ENCODE peak calls at places on chromosome 12, in ten cellular contexts. G is Caki2; C is stimulated activated CD4-positive, alpha-beta T cell treated with anti-CD3 and anti-CD28 coated beads, Interleukin-4, amount 100 ng/mL, for 4 hours; T is HFF-Myc; N is memory B cell; W is activated naive CD4-positive, alpha-beta T cell; Y is lower leg skin; K is HFFc6; E is cardiac fibroblast; Q is activated CD4-positive, alpha-beta T cell treated with anti-CD3 and anti-CD28 coated beads for 1 hour. F is an unnamed sample.

GRCh38 chr12:93186621-93187020 is 191.1 kb upstream of the NUDT4 start:
- DNase-seq in C (no peak), E (no peak), G (no peak), K (no peak), T (no peak), N (no peak), Y (no peak), Q (no peak), W (no peak), F (no peak)

GRCh38 chr12:131860472-131861260 is 32.5 kb downstream of the MMP17 start:
- DNase-seq in W (no peak), N (no peak), E (peak; percentile 81), G (peak; percentile 96), K (peak; percentile 66), Y (peak; percentile 46), Q (no peak), C (no peak), T (no peak), F (peak; percentile 66)

GRCh38 chr12:66062280-66062605 is 68.3 kb downstream of the LLPH start:
- DNase-seq in K (peak; percentile 36), W (no peak), Y (no peak), G (no peak), Q (no peak), E (peak; percentile 24), T (no peak), C (no peak), N (no peak), F (no peak)

GRCh38 chr12:2248901-2249381 is 196.2 kb downstream of the CACNA1C start:
- DNase-seq in K (peak; percentile 68), N (peak; percentile 31), W (no peak), G (peak; percentile 72), Y (no peak), E (peak; percentile 53), Q (no peak), C (no peak), T (no peak), F (no peak)

GRCh38 chr12:114902665-114903393 is 218.9 kb upstream of the TBX3 start:
- DNase-seq in W (no peak), Y (no peak), K (peak; percentile 82), C (no peak), N (no peak), E (peak; percentile 95), G (no peak), Q (no peak), T (no peak), F (no peak)

GRCh38 chr12:110023634-110024023 is 24.4 kb downstream of the ANKRD13A start:
- DNase-seq in E (no peak), Y (no peak), K (no peak), N (no peak), G (no peak), C (no peak), W (no peak), T (no peak), Q (no peak), F (no peak)

GRCh38 chr12:2667716-2668440 is 126.9 kb upstream of the FKBP4 start:
- DNase-seq in W (no peak), C (no peak), Y (no peak), G (no peak), K (no peak), N (no peak), Q (no peak), E (no peak), T (no peak), F (no peak)

GRCh38 chr12:89373772-89374572 is 21.7 kb upstream of the DUSP6 start:
- DNase-seq in K (peak; percentile 63), N (no peak), T (no peak), C (no peak), G (peak; percentile 38), W (no peak), Y (peak; percentile 44), Q (no peak), E (peak; percentile 92), F (no peak)

GRCh38 chr12:113932411-113933196 is 33.5 kb downstream of the RBM19 start:
- DNase-seq in W (no peak), N (no peak), E (peak; percentile 32), C (no peak), G (no peak), T (no peak), Q (no peak), Y (no peak), K (no peak), F (no peak)

GRCh38 chr12:62211510-62211909 is 48.7 kb upstream of the USP15 start:
- DNase-seq in K (no peak), Q (no peak), C (no peak), N (no peak), G (no peak), Y (no peak), W (no peak), T (no peak), E (peak; percentile 22), F (no peak)

GRCh38 chr12:124795081-124795948 is 68.3 kb downstream of the SCARB1 start:
- DNase-seq in C (no peak), Q (no peak), W (no peak), Y (no peak), K (no peak), E (no peak), T (no peak), G (no peak), N (no peak), F (no peak)

GRCh38 chr12:25001311-25001710 is 52.4 kb upstream of the BCAT1 start:
- DNase-seq in N (no peak), E (no peak), W (no peak), G (peak; percentile 33), T (no peak), Q (no peak), K (no peak), Y (no peak), C (no peak), F (no peak)

GRCh38 chr12:96986883-96987523 is 79.9 kb downstream of the NEDD1 start:
- DNase-seq in Q (no peak), W (no peak), K (peak; percentile 7), T (no peak), C (no peak), E (peak; percentile 55), G (peak; percentile 6), N (no peak), Y (no peak), F (no peak)

GRCh38 chr12:12791756-12792346 is 6.4 kb downstream of the APOLD1 start:
- DNase-seq in W (no peak), G (no peak), C (no peak), E (no peak), K (no peak), Q (no peak), N (no peak), T (no peak), Y (no peak), F (no peak)

GRCh38 chr12:29611906-29612305 is 114.4 kb upstream of the OVCH1 start:
- DNase-seq in K (no peak), Y (no peak), T (no peak), N (no peak), C (no peak), G (no peak), E (peak; percentile 92), W (no peak), Q (no peak), F (no peak)

GRCh38 chr12:84874125-84874824 is 38.3 kb downstream of the SLC6A15 start:
- DNase-seq in G (peak; percentile 50), W (no peak), T (peak; percentile 45), E (peak; percentile 81), N (no peak), Y (no peak), C (no peak), K (peak; percentile 57), Q (no peak), F (no peak)

GRCh38 chr12:19515179-19515578 is 75.9 kb downstream of the AEBP2 start:
- DNase-seq in T (no peak), Q (no peak), W (no peak), K (no peak), Y (no peak), G (peak; percentile 55), N (no peak), E (no peak), C (no peak), F (no peak)

GRCh38 chr12:94207467-94208432 is 59.4 kb downstream of the PLXNC1 start:
- DNase-seq in C (peak; percentile 29), G (no peak), T (no peak), Y (no peak), N (peak; percentile 54), Q (no peak), E (peak; percentile 76), W (no peak), K (no peak), F (no peak)

F was measured in T1000.